ENCODE peak calls at places on chromosome 5, in six cellular contexts. R is H9, X is trophoblast cell, Y is mesenchymal stem cell, O is neuronal stem cell, S is H1. J is an unnamed sample.

GRCh38 chr5:55925181-55925580 is 69.6 kb downstream of the IL6ST start:
- DNase-seq in R (no peak), O (no peak), Y (no peak), X (no peak), S (peak; percentile 14), J (no peak)

GRCh38 chr5:16784843-16785791 is 151.0 kb downstream of the MYO10 start:
- DNase-seq in O (no peak), Y (no peak), S (no peak), X (no peak), R (no peak), J (peak; percentile 31)

GRCh38 chr5:140041492-140042421 is 1.3 kb downstream of the NRG2 start:
- DNase-seq in X (peak; percentile 36), S (peak; percentile 66), O (no peak), Y (peak; percentile 55), R (peak; percentile 55), J (peak; percentile 12)

GRCh38 chr5:81971086-81971693 is 633 bp upstream of the ATG10 start:
- DNase-seq in O (no peak), R (no peak), X (peak; percentile 68), S (no peak), Y (peak; percentile 65), J (peak; percentile 21)

GRCh38 chr5:168603776-168604175 is 24.6 kb upstream of the PANK3 start:
- DNase-seq in O (no peak), X (no peak), S (no peak), R (no peak), Y (no peak), J (no peak)

GRCh38 chr5:179435731-179436315 is 90.6 kb upstream of the ADAMTS2 start:
- DNase-seq in X (no peak), O (no peak), S (no peak), Y (no peak), R (no peak), J (no peak)

GRCh38 chr5:73701566-73701965 is 75.6 kb downstream of the ARHGEF28 start:
- DNase-seq in R (no peak), S (no peak), Y (no peak), X (peak; percentile 83), O (no peak), J (no peak)

GRCh38 chr5:132812949-132813598 is at the start of gene SOWAHA:
- DNase-seq in Y (no peak), S (no peak), R (peak; percentile 55), X (no peak), O (no peak), J (no peak)

GRCh38 chr5:127934791-127935256 is 148.7 kb upstream of the SLC12A2 start:
- DNase-seq in O (peak; percentile 24), S (no peak), R (peak; percentile 63), Y (peak; percentile 26), X (peak; percentile 33), J (peak; percentile 63)

GRCh38 chr5:172403191-172403794 is 51.0 kb downstream of the SH3PXD2B start:
- DNase-seq in O (peak; percentile 26), X (no peak), Y (peak; percentile 28), S (peak; percentile 61), R (no peak), J (peak; percentile 67)

GRCh38 chr5:117881426-117882230 is 1106.7 kb downstream of the DTWD2 start:
- DNase-seq in S (no peak), X (no peak), Y (no peak), R (no peak), O (no peak), J (no peak)

GRCh38 chr5:173089581-173089980 is 33.4 kb downstream of the CREBRF start:
- DNase-seq in X (no peak), O (no peak), R (no peak), Y (no peak), S (no peak), J (no peak)

GRCh38 chr5:127959152-127959764 is 124.3 kb upstream of the SLC12A2 start:
- DNase-seq in X (no peak), O (no peak), R (no peak), S (no peak), Y (peak; percentile 77), J (peak; percentile 92)

GRCh38 chr5:84817953-84818352 is 433.3 kb upstream of the EDIL3 start:
- DNase-seq in Y (no peak), X (no peak), R (no peak), O (no peak), S (no peak), J (no peak)

GRCh38 chr5:64977779-64978178 is 209.0 kb downstream of the CWC27 start:
- DNase-seq in O (no peak), S (no peak), Y (no peak), X (no peak), R (no peak), J (peak; percentile 26)

GRCh38 chr5:1380011-1380817 is 35.3 kb upstream of the CLPTM1L start:
- DNase-seq in O (peak; percentile 30), X (peak; percentile 33), R (peak; percentile 81), Y (peak; percentile 29), S (peak; percentile 86), J (peak; percentile 4)

GRCh38 chr5:60295423-60295822 is 401.9 kb upstream of the PDE4D start:
- DNase-seq in Y (peak; percentile 39), S (peak; percentile 50), X (peak; percentile 19), O (peak; percentile 9), R (peak; percentile 53), J (peak; percentile 5)

GRCh38 chr5:10602031-10602806 is 38.3 kb downstream of the ANKRD33B start:
- DNase-seq in Y (no peak), S (no peak), O (no peak), R (no peak), X (no peak), J (no peak)

GRCh38 chr5:139369181-139369580 is 13.9 kb downstream of the SLC23A1 start:
- DNase-seq in X (no peak), S (no peak), R (no peak), Y (no peak), O (no peak), J (peak; percentile 92)

GRCh38 chr5:10301266-10301665 is 6.4 kb downstream of the CMBL start:
- DNase-seq in O (no peak), X (no peak), S (no peak), Y (no peak), R (no peak), J (no peak)

GRCh38 chr5:137619191-137619870 is 116.6 kb downstream of the KLHL3 start:
- DNase-seq in O (no peak), S (no peak), R (no peak), Y (peak; percentile 24), X (peak; percentile 97), J (peak; percentile 81)

GRCh38 chr5:133389066-133389590 is 223.2 kb downstream of the FSTL4 start:
- DNase-seq in R (peak; percentile 7), S (peak; percentile 23), Y (no peak), O (no peak), X (no peak), J (no peak)

GRCh38 chr5:109852371-109853160 is 162.8 kb downstream of the MAN2A1 start:
- DNase-seq in Y (peak; percentile 68), O (no peak), S (no peak), R (no peak), X (no peak), J (peak; percentile 25)

GRCh38 chr5:177372534-177372896 is 11.7 kb upstream of the SLC34A1 start:
- DNase-seq in O (no peak), X (no peak), Y (no peak), S (no peak), R (no peak), J (no peak)

DNA sequence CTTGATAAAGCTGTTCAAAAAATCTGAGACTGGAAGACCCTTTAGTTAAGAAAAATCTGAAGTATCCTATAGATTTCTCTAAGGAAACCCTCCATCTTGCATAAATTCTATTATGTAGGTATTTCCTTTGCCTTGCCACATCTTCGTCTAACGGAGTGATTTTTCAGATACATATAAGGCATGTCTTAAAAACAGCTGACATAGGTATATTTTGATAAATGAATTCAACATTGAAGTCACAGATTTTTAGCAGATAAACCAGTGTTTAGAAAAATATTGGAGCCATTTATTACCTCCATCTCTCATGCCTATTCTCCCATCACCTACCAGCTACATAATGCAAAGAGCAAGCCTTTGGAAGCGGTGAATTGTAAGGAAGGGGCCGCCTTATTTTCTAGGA is 121.3 kb downstream of the LMNB1 start:
- DNase-seq in O (no peak), R (no peak), X (no peak), Y (no peak), S (no peak), J (no peak)
- H4K91ac ChIP-seq in O (no peak overlapping the region), R (no peak overlapping the region), X (no peak overlapping the region), Y (no peak overlapping the region), S (no peak overlapping the region), J (no peak overlapping the region)

DNA sequence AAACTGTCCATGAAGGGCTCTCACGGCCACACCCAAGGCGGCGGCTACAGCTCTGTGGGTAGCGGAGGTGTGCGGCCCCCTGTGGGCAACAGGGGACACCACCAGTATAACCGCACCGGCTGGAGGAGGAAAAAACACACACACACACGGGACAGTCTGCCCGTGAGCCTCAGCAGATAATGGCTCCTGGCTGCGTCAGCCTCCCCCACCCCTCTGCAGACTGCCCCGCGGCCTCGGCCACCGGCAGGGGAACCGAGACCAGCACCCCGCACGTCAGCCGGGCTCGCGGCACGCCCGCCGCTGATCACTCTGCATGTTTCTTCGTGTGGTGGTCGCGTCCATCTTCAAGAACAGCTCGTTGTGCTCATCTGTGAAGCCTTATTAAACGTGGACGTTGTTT is 41.5 kb downstream of the TENT4A start:
- DNase-seq in S (no peak), X (no peak), O (no peak), R (no peak), Y (no peak), J (no peak)
- H4K91ac ChIP-seq in S (no peak overlapping the region), X (no peak overlapping the region), O (no peak overlapping the region), R (no peak overlapping the region), Y (no peak overlapping the region), J (no peak overlapping the region)

GRCh38 chr5:34504967-34505366 is 151.2 kb upstream of the RAI14 start:
- DNase-seq in S (no peak), Y (no peak), R (no peak), O (no peak), X (no peak), J (no peak)

GRCh38 chr5:34503379-34504346 is 152.5 kb upstream of the RAI14 start:
- DNase-seq in O (no peak), R (no peak), Y (no peak), X (no peak), S (no peak), J (no peak)

GRCh38 chr5:34507948-34508347 is 148.2 kb upstream of the RAI14 start:
- DNase-seq in R (no peak), Y (no peak), O (no peak), S (no peak), X (no peak), J (no peak)

GRCh38 chr5:34509392-34509791 is 146.7 kb upstream of the RAI14 start:
- DNase-seq in Y (no peak), S (no peak), R (no peak), X (peak; percentile 42), O (no peak), J (no peak)

GRCh38 chr5:34505731-34506130 is 150.4 kb upstream of the RAI14 start:
- DNase-seq in Y (no peak), S (no peak), O (no peak), R (no peak), X (no peak), J (no peak)
- H4K91ac ChIP-seq in Y (no peak overlapping the region), S (no peak overlapping the region), O (no peak overlapping the region), R (no peak overlapping the region), X (peak overlapping the region; percentile 40), J (no peak overlapping the region)

DNA sequence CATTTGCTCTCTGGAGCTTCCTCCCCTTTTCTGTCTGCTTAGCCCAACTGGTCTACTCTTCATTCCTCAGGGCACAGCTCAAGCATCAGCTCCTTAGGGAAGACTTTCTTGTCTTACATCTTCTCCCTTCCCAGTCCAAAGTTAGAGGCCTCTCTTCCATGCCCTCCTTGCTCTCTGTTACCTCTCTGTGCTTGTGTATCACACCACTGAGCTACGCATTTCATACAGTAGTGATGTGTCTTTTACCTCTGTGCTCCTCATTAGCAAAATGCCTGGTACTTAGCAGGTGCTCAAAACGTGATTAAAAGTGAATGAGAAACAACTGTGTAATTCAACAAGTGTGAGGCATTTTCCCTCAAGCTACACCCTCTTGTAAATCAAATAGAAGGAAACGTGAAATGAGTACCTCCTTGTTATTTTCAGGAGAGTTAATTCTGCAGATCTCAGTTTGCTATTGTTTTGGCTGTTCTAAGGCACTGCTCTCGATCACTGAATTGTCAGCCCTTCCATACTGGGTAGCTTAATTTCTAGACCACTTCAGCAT is 39.0 kb downstream of the ERAP1 start:
- DNase-seq in Y (no peak), X (no peak), O (no peak), R (no peak), S (no peak), J (no peak)
- H4K91ac ChIP-seq in Y (no peak overlapping the region), X (no peak overlapping the region), O (no peak overlapping the region), R (no peak overlapping the region), S (no peak overlapping the region), J (no peak overlapping the region)

J was measured in IMR-90.